ENCODE peak calls at places on chromosomes 4 and X, in six cellular contexts. V is T-helper 2 cell, I is choroid plexus epithelial cell, B is PC-9, W is nephron progenitor cell, N is psoas muscle. U is an unnamed sample.

GRCh38 chr4:56757821-56758400 is 63.6 kb downstream of the SPINK2 start:
- DNase-seq in V (peak), I (peak), B (peak), W (peak), N (peak), U (peak)

GRCh38 chr4:26029512-26030131 is 115.6 kb downstream of the SMIM20 start:
- DNase-seq in V (no peak), I (no peak), B (no peak), W (no peak), N (no peak), U (no peak)

GRCh38 chr4:140130677-140131076 is 23.3 kb downstream of the MAML3 start:
- DNase-seq in V (no peak), I (peak), B (peak), W (no peak), N (no peak), U (no peak)

GRCh38 chrX:106035064-106035463 is 3.5 kb downstream of the SERPINA7 start:
- DNase-seq in V (no peak), I (peak), B (no peak), W (no peak), N (no peak), U (no peak)

GRCh38 chr4:20532871-20533870 is 167.1 kb upstream of the PACRGL start:
- DNase-seq in V (no peak), I (no peak), B (peak), W (no peak), N (no peak), U (no peak)

GRCh38 chr4:6693274-6694176 is at the start of gene S100P:
- DNase-seq in V (peak), I (no peak), B (peak), W (no peak), N (no peak), U (no peak)

GRCh38 chrX:12910851-12911461 is 4.5 kb downstream of the TLR8 start:
- DNase-seq in V (no peak), I (no peak), B (no peak), W (no peak), N (no peak), U (no peak)

GRCh38 chrX:137427061-137427778 is 138.7 kb upstream of the ZIC3 start:
- DNase-seq in V (no peak), I (no peak), B (no peak), W (peak), N (no peak), U (no peak)

GRCh38 chrX:123322531-123322930 is 138.5 kb downstream of the GRIA3 start:
- DNase-seq in V (no peak), I (no peak), B (no peak), W (no peak), N (no peak), U (no peak)

GRCh38 chr4:2286904-2287593 is 25.1 kb upstream of the MXD4 start:
- DNase-seq in V (no peak), I (peak), B (no peak), W (no peak), N (no peak), U (no peak)

GRCh38 chr4:53508446-53508845 is 82.8 kb downstream of the LNX1 start:
- DNase-seq in V (no peak), I (peak), B (no peak), W (no peak), N (no peak), U (no peak)

GRCh38 chr4:13036841-13037240 is 447.3 kb downstream of the RAB28 start:
- DNase-seq in V (no peak), I (no peak), B (no peak), W (no peak), N (no peak), U (no peak)

GRCh38 chr4:119138046-119138445 is 2.4 kb downstream of the MYOZ2 start:
- DNase-seq in V (no peak), I (peak), B (no peak), W (no peak), N (no peak), U (no peak)

GRCh38 chr4:81804849-81805248 is 333.1 kb upstream of the RASGEF1B start:
- DNase-seq in V (no peak), I (no peak), B (no peak), W (no peak), N (no peak), U (no peak)

GRCh38 chr4:43411226-43411625 is 518.7 kb downstream of the GRXCR1 start:
- DNase-seq in V (no peak), I (peak), B (no peak), W (no peak), N (no peak), U (no peak)

GRCh38 chrX:7941390-7942042 is 14.3 kb upstream of the PNPLA4 start:
- DNase-seq in V (no peak), I (peak), B (peak), W (peak), N (no peak), U (no peak)

GRCh38 chrX:24204331-24204730 is 54.8 kb downstream of the ZFX start:
- DNase-seq in V (no peak), I (peak), B (no peak), W (no peak), N (no peak), U (no peak)

GRCh38 chrX:24153175-24153795 is 3.8 kb downstream of the ZFX start:
- DNase-seq in V (peak), I (peak), B (peak), W (peak), N (no peak), U (no peak)

GRCh38 chr4:109009909-109010308 is 247.1 kb upstream of the ETNPPL start:
- DNase-seq in V (no peak), I (peak), B (no peak), W (no peak), N (no peak), U (no peak)

GRCh38 chr4:13548059-13548983 is 4.0 kb upstream of the NKX3-2 start:
- DNase-seq in V (no peak), I (no peak), B (no peak), W (no peak), N (no peak), U (no peak)

GRCh38 chr4:4384837-4385236 is 2.1 kb upstream of the NSG1 start:
- DNase-seq in V (no peak), I (peak), B (no peak), W (peak), N (no peak), U (peak)

GRCh38 chrX:39830414-39830813 is 267.3 kb downstream of the BCOR start:
- DNase-seq in V (no peak), I (no peak), B (no peak), W (no peak), N (no peak), U (no peak)

GRCh38 chrX:114903618-114904017 is 113.8 kb downstream of the IL13RA2 start:
- DNase-seq in V (no peak), I (no peak), B (no peak), W (no peak), N (no peak), U (no peak)

GRCh38 chrX:9676738-9677097 is 88.9 kb downstream of the GPR143 start:
- DNase-seq in V (peak), I (no peak), B (no peak), W (no peak), N (no peak), U (no peak)

GRCh38 chrX:39773923-39774803 is 323.6 kb downstream of the BCOR start:
- DNase-seq in V (peak), I (peak), B (no peak), W (no peak), N (no peak), U (no peak)

GRCh38 chr4:42282081-42282901 is 115.0 kb upstream of the SHISA3 start:
- DNase-seq in V (peak), I (peak), B (peak), W (peak), N (no peak), U (peak)

GRCh38 chr4:151781026-151781425 is 20.2 kb upstream of the GATB start:
- DNase-seq in V (no peak), I (no peak), B (no peak), W (no peak), N (no peak), U (no peak)

GRCh38 chr4:7424553-7425111 is 10.1 kb downstream of the PSAPL1 start:
- DNase-seq in V (no peak), I (no peak), B (no peak), W (no peak), N (no peak), U (no peak)

GRCh38 chr4:99610605-99611172 is 36.1 kb downstream of the MTTP start:
- DNase-seq in V (no peak), I (no peak), B (no peak), W (no peak), N (no peak), U (no peak)

GRCh38 chr4:109764785-109765419 is 35.0 kb upstream of the PLA2G12A start:
- DNase-seq in V (no peak), I (no peak), B (no peak), W (no peak), N (no peak), U (no peak)

GRCh38 chr4:113071811-113072210 is 22.4 kb downstream of the ANK2 start:
- DNase-seq in V (no peak), I (no peak), B (no peak), W (no peak), N (no peak), U (no peak)

GRCh38 chr4:34492414-34492813 is 1751.9 kb downstream of the ARAP2 start:
- DNase-seq in V (no peak), I (no peak), B (no peak), W (no peak), N (no peak), U (no peak)

GRCh38 chr4:119266153-119266552 is 53.6 kb downstream of the USP53 start:
- DNase-seq in V (peak), I (no peak), B (no peak), W (no peak), N (no peak), U (no peak)

GRCh38 chrX:17788439-17788838 is 51.1 kb downstream of the SCML1 start:
- DNase-seq in V (no peak), I (peak), B (peak), W (peak), N (peak), U (peak)